ENCODE peak calls at places on chromosomes 16 and 17, in four cellular contexts. M is transverse colon, F is uterus, Q is HCT116. V is an unnamed sample.

GRCh38 chr16:73173396-73173795 is 125.5 kb upstream of the ZFHX3 start:
- DNase-seq in M (no peak), F (peak), Q (no peak), V (no peak)

GRCh38 chr17:15456486-15456885 is 10.9 kb downstream of the CDRT4 start:
- DNase-seq in M (no peak), Q (no peak), F (peak), V (no peak)

GRCh38 chr17:68602267-68602644 is 1.1 kb upstream of the FAM20A start:
- DNase-seq in F (no peak), M (no peak), Q (no peak), V (no peak)

GRCh38 chr17:732788-733720 is 658 bp downstream of the TLCD3A start:
- DNase-seq in F (no peak), Q (no peak), M (peak), V (peak)

GRCh38 chr16:84823484-84823883 is 3.7 kb downstream of the CRISPLD2 start:
- DNase-seq in M (no peak), F (no peak), Q (no peak), V (no peak)

GRCh38 chr16:55512941-55513340 is 4.1 kb downstream of the LPCAT2 start:
- DNase-seq in Q (no peak), F (no peak), M (no peak), V (no peak)

GRCh38 chr16:66717112-66717675 is 20.7 kb upstream of the CMTM4 start:
- DNase-seq in Q (no peak), F (no peak), M (peak), V (peak)

GRCh38 chr17:40150215-40150614 is 9.9 kb downstream of the CASC3 start:
- DNase-seq in M (no peak), F (no peak), Q (no peak), V (no peak)

GRCh38 chr17:48612456-48612853 is 1.6 kb upstream of the HOXB7 start:
- DNase-seq in M (no peak), F (no peak), Q (no peak), V (peak)

GRCh38 chr17:11643851-11644250 is 45.6 kb downstream of the DNAH9 start:
- DNase-seq in Q (no peak), F (no peak), M (no peak), V (no peak)

GRCh38 chr16:10514369-10515055 is 65.9 kb downstream of the EMP2 start:
- DNase-seq in M (peak), Q (peak), F (peak), V (peak)

GRCh38 chr16:1946495-1947368 is 3.7 kb upstream of the MSRB1 start:
- DNase-seq in F (no peak), M (no peak), Q (no peak), V (no peak)

DNA sequence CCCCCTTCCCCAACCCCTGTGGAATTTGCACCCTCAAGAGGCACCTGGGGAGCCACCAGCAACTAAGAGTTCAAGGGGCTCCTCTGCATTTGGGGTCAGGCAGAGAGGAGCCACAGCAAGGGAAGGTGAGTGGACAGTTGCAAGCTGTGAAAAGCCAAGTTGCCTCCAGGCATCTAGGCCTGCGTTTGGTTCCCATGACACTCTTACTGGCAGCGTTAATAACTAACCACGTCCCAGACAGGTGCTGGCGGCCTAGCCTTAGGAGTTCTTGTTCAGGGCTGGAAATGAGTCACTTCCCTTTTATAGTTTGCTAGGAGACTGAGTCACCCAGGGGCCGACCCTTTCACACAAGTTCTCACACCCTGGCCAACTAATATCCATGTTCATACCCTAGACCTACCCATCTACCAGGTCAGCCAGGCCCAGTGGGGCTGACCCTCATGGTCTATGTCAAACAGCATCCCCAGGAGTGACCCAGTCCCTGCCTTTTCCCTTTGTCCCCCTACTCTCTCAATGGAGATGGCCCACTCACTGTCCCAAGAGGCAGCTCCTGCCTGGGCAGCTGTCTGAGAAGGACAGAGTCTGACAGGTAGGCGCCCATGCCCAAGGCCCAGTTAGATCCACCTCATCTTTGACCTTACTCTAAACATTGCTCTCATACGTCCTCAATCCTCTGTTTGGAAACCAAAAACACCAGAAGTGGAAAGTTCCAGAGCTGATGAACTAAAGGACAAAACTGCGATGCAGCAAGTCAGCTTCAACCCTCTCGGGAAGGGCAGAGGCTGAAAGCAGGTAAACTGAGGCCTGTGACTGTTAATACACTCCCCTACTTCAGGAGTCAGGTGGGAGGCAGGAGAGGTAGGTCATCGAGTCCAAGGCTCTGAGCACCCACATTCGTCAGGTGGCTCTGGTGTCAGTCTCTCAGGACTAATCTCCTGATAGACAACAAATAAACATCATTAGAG is 300.6 kb downstream of the SOX9 start:
- DNase-seq in F (no peak), Q (peak), M (peak), V (no peak)
- TF ChIP-seq POLR2A in F (no peak), Q (no peak), M (no peak), V (no peak)

GRCh38 chr17:7223375-7223774 is 3.6 kb downstream of the ACADVL start:
- DNase-seq in M (no peak), F (no peak), Q (no peak), V (no peak)
- TF ChIP-seq POLR2A in M (no peak), F (no peak), Q (no peak), V (no peak)

GRCh38 chr16:49712106-49712505 is 143.8 kb downstream of the ZNF423 start:
- DNase-seq in M (no peak), F (no peak), Q (no peak), V (no peak)
- TF ChIP-seq POLR2A in M (no peak), F (no peak), Q (no peak), V (no peak)

DNA sequence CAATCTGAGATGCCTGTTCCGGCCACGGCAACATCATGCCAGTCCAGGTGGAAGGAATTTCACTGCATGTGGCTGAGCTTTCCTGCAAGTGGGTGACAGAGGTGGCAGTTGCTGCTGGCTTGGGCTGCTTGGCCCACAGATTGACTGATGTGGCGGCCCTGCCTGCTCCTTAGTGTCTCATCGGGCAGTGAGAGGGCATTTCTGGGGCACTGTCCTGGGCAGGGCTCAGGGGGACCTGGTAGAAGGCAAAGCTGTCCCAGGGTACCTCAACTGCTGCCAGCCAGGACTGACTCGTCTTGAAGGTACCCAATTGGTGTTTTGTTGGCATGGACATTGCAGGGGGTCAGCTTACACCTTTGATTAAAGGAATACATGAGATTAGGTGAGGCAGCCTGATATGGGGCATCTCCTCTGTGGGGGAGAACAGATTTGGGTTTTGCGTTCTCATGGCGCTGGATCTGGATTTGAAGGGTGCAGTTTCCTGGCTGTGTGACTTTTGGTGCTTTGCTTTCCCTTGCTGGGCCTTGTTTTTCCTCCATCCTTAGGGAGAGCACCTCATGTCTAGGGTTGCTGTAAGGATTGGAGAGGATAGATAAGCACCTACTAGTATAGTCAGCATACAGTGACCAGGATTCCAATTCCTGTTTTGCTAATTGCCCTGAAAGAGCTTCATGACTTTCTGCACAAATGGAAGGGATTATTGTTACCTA is 5.4 kb downstream of the CMIP start:
- DNase-seq in F (no peak), M (no peak), Q (no peak), V (no peak)
- TF ChIP-seq POLR2A in F (no peak), M (no peak), Q (no peak), V (no peak)

GRCh38 chr17:8631554-8631877 is 991 bp upstream of the MYH10 start:
- DNase-seq in Q (peak), M (no peak), F (no peak), V (no peak)

GRCh38 chr17:8629371-8630226 is 926 bp downstream of the MYH10 start:
- DNase-seq in F (peak), Q (no peak), M (peak), V (peak)

GRCh38 chr17:8630227-8630801 is at the start of gene MYH10:
- DNase-seq in F (peak), M (peak), Q (no peak), V (no peak)

GRCh38 chr17:8632087-8632486 is 1.6 kb upstream of the MYH10 start:
- DNase-seq in M (no peak), Q (no peak), F (no peak), V (no peak)

DNA sequence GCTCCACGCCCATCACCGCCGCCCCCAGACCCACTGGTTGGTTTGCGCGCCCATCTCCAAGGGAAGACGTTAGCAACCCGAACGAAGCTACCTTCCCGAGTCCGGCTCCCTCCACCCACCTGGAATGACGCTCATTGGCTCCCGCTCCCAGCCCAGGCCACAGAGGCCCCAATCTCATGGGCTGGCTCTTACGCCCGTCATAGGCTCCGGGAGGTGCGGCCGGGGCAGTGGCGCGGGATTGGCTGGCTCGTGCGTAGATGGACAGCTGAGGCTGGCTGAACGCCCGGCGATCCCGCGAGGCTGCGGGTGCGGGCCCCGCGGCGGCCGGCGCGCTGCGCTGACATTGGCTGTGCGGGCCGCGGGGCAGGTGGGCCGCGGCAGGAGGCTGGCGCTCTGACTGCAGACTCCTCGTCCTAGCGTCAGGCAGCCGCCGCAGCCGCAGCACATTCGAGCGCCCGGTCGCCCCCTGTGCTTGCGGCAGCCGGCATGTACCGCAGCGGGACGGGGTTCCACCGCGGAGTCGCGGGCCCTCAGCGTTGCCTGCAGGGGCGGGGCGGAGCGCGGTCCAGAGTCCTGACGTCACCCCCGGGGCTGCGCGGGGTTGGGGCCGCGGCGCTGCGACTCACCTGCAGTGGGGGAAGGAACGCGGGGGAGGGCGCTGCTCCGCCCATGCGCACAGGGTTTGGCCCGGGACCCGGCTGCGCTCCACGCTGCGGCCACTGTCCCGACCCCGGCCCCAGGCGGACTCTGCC is 453 bp upstream of the MYH10 start:
- DNase-seq in Q (peak), F (peak), M (peak), V (peak)
- TF ChIP-seq POLR2A in Q (peak), F (no peak), M (no peak), V (no peak)

V was measured in erythroblast.